ENCODE peak calls at places on chromosome 21, in five cellular contexts. R is fibroblast of pulmonary artery, L is GM19239, H is NCI-H1694, D is kidney tubule cell. U is an unnamed sample.

GRCh38 chr21:45765375-45765774 is 121.8 kb downstream of the PCBP3 start:
- DNase-seq in R (no peak), L (no peak), H (no peak), D (no peak), U (no peak)

GRCh38 chr21:32585042-32585710 is at the start of gene TCP10L:
- DNase-seq in R (no peak), L (no peak), H (no peak), D (no peak), U (no peak)

GRCh38 chr21:38303300-38303699 is 46.5 kb downstream of the KCNJ15 start:
- DNase-seq in R (peak), L (no peak), H (no peak), D (peak), U (peak)

GRCh38 chr21:32480381-32480780 is 67.9 kb downstream of the EVA1C start:
- DNase-seq in R (no peak), L (no peak), H (no peak), D (peak), U (no peak)

GRCh38 chr21:36097427-36098230 is 27.8 kb downstream of the CBR1 start:
- DNase-seq in R (peak), L (no peak), H (no peak), D (peak), U (no peak)

GRCh38 chr21:19461481-19462205 is 1058.1 kb upstream of the TMPRSS15 start:
- DNase-seq in R (no peak), L (no peak), H (no peak), D (peak), U (no peak)

GRCh38 chr21:15848632-15849031 is 118.8 kb downstream of the USP25 start:
- DNase-seq in R (peak), L (no peak), H (no peak), D (peak), U (no peak)

GRCh38 chr21:17045214-17045835 is 467.5 kb upstream of the CXADR start:
- DNase-seq in R (peak), L (no peak), H (peak), D (peak), U (no peak)

GRCh38 chr21:41425954-41426655 is at the start of gene MX1:
- DNase-seq in R (peak), L (peak), H (no peak), D (peak), U (peak)

GRCh38 chr21:31517664-31518402 is 141.7 kb upstream of the SOD1 start:
- DNase-seq in R (no peak), L (no peak), H (no peak), D (no peak), U (no peak)

GRCh38 chr21:17612023-17612564 is 607 bp downstream of the BTG3 start:
- DNase-seq in R (peak), L (no peak), H (no peak), D (peak), U (peak)

GRCh38 chr21:41965045-41965444 is 11.2 kb upstream of the C2CD2 start:
- DNase-seq in R (no peak), L (no peak), H (no peak), D (no peak), U (no peak)

GRCh38 chr21:46538262-46538661 is 66.6 kb downstream of the S100B start:
- DNase-seq in R (no peak), L (no peak), H (no peak), D (no peak), U (no peak)

GRCh38 chr21:43953028-43953427 is 59.1 kb upstream of the TRAPPC10 start:
- DNase-seq in R (no peak), L (no peak), H (no peak), D (no peak), U (no peak)

GRCh38 chr21:34543017-34543416 is 31.0 kb upstream of the KCNE1 start:
- DNase-seq in R (no peak), L (no peak), H (no peak), D (no peak), U (no peak)

GRCh38 chr21:41759214-41759840 is 7.5 kb downstream of the RIPK4 start:
- DNase-seq in R (no peak), L (no peak), H (no peak), D (peak), U (no peak)

GRCh38 chr21:43712268-43712942 is 6.5 kb upstream of the PDXK start:
- DNase-seq in R (no peak), L (no peak), H (no peak), D (peak), U (no peak)

GRCh38 chr21:26717146-26717739 is 128.0 kb downstream of the ADAMTS1 start:
- DNase-seq in R (peak), L (no peak), H (peak), D (peak), U (no peak)

U was measured in tibial nerve.